ENCODE peak calls at places on chromosomes 3 and 15, in seven cellular contexts. K, M, L, U, S, Q and Y are unnamed samples.

GRCh38 chr3:147191795-147192385 is 214.5 kb downstream of the ZIC4 start:
- DNase-seq in L (peak), M (no peak), U (no peak), K (peak), S (peak), Q (peak), Y (peak)

GRCh38 chr3:115085197-115085865 is 61.8 kb downstream of the ZBTB20 start:
- DNase-seq in L (no peak), U (no peak), S (no peak), M (no peak), Q (no peak), K (no peak), Y (peak)

GRCh38 chr3:113035387-113035982 is 44.7 kb downstream of the GTPBP8 start:
- DNase-seq in U (peak), K (peak), S (peak), M (no peak), Q (peak), L (no peak), Y (peak)

GRCh38 chr3:64229903-64230302 is 4.6 kb upstream of the PRICKLE2 start:
- DNase-seq in L (no peak), U (no peak), S (no peak), Q (peak), K (no peak), M (no peak), Y (peak)

GRCh38 chr3:17302774-17303173 is 418.0 kb downstream of the PLCL2 start:
- DNase-seq in K (peak), Q (peak), M (no peak), S (peak), L (no peak), U (no peak), Y (peak)

GRCh38 chr15:74897300-74897701 is 7.5 kb downstream of the MPI start:
- DNase-seq in M (no peak), U (no peak), L (no peak), S (no peak), Q (no peak), K (no peak), Y (no peak)

GRCh38 chr3:115293321-115293720 is 146.2 kb upstream of the ZBTB20 start:
- DNase-seq in Q (no peak), L (no peak), K (no peak), U (no peak), S (no peak), M (no peak), Y (no peak)

GRCh38 chr15:39625856-39626255 is 45.0 kb downstream of the THBS1 start:
- DNase-seq in M (no peak), Q (no peak), U (no peak), L (no peak), K (no peak), S (no peak), Y (peak)

GRCh38 chr3:14538451-14539088 is 1.6 kb downstream of the GRIP2 start:
- DNase-seq in Q (no peak), U (no peak), L (no peak), S (no peak), M (no peak), K (no peak), Y (no peak)